ENCODE peak calls at places on chromosomes 13 and 19, in four cellular contexts. C, J, A and H are unnamed samples.

GRCh38 chr13:62564770-62565169 is 1149.1 kb upstream of the PCDH20 start:
- DNase-seq in C (no peak), J (no peak), A (no peak), H (no peak)

GRCh38 chr13:69324109-69324886 is 783.3 kb upstream of the ATXN8OS start:
- DNase-seq in C (no peak), J (no peak), A (no peak), H (no peak)

GRCh38 chr19:15292847-15293582 is 39.3 kb downstream of the BRD4 start:
- DNase-seq in C (no peak), J (no peak), A (no peak), H (no peak)

GRCh38 chr19:33252971-33253370 is 27.3 kb upstream of the SLC7A10 start:
- DNase-seq in C (no peak), J (peak), A (no peak), H (peak)

GRCh38 chr19:9431475-9431874 is 3.9 kb downstream of the ZNF266 start:
- DNase-seq in C (peak), J (no peak), A (no peak), H (no peak)

GRCh38 chr13:43865892-43866291 is 13.6 kb downstream of the CCDC122 start:
- DNase-seq in C (no peak), J (no peak), A (no peak), H (no peak)

GRCh38 chr19:53103141-53103902 is at the start of gene ZNF160:
- DNase-seq in C (peak), J (peak), A (peak), H (peak)

GRCh38 chr13:20354722-20355121 is 122.6 kb upstream of the GJB6 start:
- DNase-seq in C (no peak), J (no peak), A (no peak), H (no peak)